ENCODE peak calls at places on chromosomes 6 and 20, in eight cellular contexts. I, Q, W, D, F, L, B and E are unnamed samples.

GRCh38 chr20:19758888-19759331 is 852 bp downstream of the RIN2 start:
- DNase-seq in I (no peak), Q (peak), W (no peak), D (peak), F (peak), L (no peak), B (no peak), E (no peak)

GRCh38 chr6:94341173-94341572 is 921.8 kb upstream of the EPHA7 start:
- DNase-seq in I (no peak), Q (no peak), W (no peak), D (no peak), F (no peak), L (no peak), B (no peak), E (no peak)

GRCh38 chr6:143397229-143398222 is 53.0 kb downstream of the ADAT2 start:
- DNase-seq in I (no peak), Q (peak), W (no peak), D (no peak), F (no peak), L (peak), B (no peak), E (no peak)

GRCh38 chr6:37137201-37137880 is 32.6 kb upstream of the PIM1 start:
- DNase-seq in I (peak), Q (peak), W (peak), D (no peak), F (no peak), L (peak), B (peak), E (no peak)

GRCh38 chr6:166563200-166563599 is 23.3 kb downstream of the RAMACL start:
- DNase-seq in I (no peak), Q (no peak), W (no peak), D (no peak), F (no peak), L (no peak), B (no peak), E (no peak)

GRCh38 chr6:36340671-36341454 is 4.2 kb upstream of the BNIP5 start:
- DNase-seq in I (peak), Q (peak), W (peak), D (peak), F (peak), L (peak), B (peak), E (peak)

GRCh38 chr6:5930968-5931367 is 75.8 kb downstream of the NRN1 start:
- DNase-seq in I (no peak), Q (no peak), W (no peak), D (no peak), F (no peak), L (no peak), B (no peak), E (no peak)

GRCh38 chr6:139961190-139961589 is 586.7 kb upstream of the CITED2 start:
- DNase-seq in I (no peak), Q (no peak), W (no peak), D (no peak), F (no peak), L (no peak), B (no peak), E (no peak)